ENCODE peak calls at places on chromosomes 13 and 19, in five cellular contexts. One of them, this sample, is unnamed.

GRCh38 chr13:72556945-72557344 is 170.5 kb downstream of the MZT1 start:
- DNase-seq in fibroblast of lung: no peak
- DNase-seq in IMR-90: no peak
- DNase-seq in A549: no peak
- DNase-seq in tibial nerve: no peak
- DNase-seq in this sample: no peak

GRCh38 chr19:36128392-36128736 is 11.5 kb upstream of the CAPNS1 start:
- DNase-seq in fibroblast of lung: no peak
- DNase-seq in IMR-90: no peak
- DNase-seq in tibial nerve: no peak
- DNase-seq in A549: no peak
- DNase-seq in this sample: no peak

GRCh38 chr19:6213696-6214585 is 65.8 kb downstream of the MLLT1 start:
- DNase-seq in fibroblast of lung: no peak
- DNase-seq in IMR-90: no peak
- DNase-seq in tibial nerve: no peak
- DNase-seq in A549: no peak
- DNase-seq in this sample: no peak

GRCh38 chr13:113398963-113399754 is 35.2 kb upstream of the GRTP1 start:
- DNase-seq in fibroblast of lung: no peak
- DNase-seq in A549: no peak
- DNase-seq in IMR-90: no peak
- DNase-seq in tibial nerve: no peak
- DNase-seq in this sample: peak

GRCh38 chr13:30148171-30148754 is 159.1 kb downstream of the KATNAL1 start:
- DNase-seq in IMR-90: no peak
- DNase-seq in fibroblast of lung: no peak
- DNase-seq in A549: no peak
- DNase-seq in tibial nerve: no peak
- DNase-seq in this sample: no peak

GRCh38 chr19:2524840-2525723 is 49.2 kb downstream of the GADD45B start:
- DNase-seq in fibroblast of lung: peak
- DNase-seq in IMR-90: peak
- DNase-seq in tibial nerve: no peak
- DNase-seq in A549: peak
- DNase-seq in this sample: peak

GRCh38 chr19:29779921-29780320 is 31.9 kb upstream of the CCNE1 start:
- DNase-seq in A549: no peak
- DNase-seq in tibial nerve: no peak
- DNase-seq in fibroblast of lung: no peak
- DNase-seq in IMR-90: no peak
- DNase-seq in this sample: no peak

GRCh38 chr19:38307597-38307996 is 3.5 kb downstream of the C19orf33 start:
- DNase-seq in IMR-90: no peak
- DNase-seq in A549: no peak
- DNase-seq in tibial nerve: no peak
- DNase-seq in fibroblast of lung: no peak
- DNase-seq in this sample: no peak

GRCh38 chr19:19304186-19304975 is 15.9 kb downstream of the SUGP1 start:
- DNase-seq in IMR-90: no peak
- DNase-seq in tibial nerve: no peak
- DNase-seq in A549: no peak
- DNase-seq in fibroblast of lung: no peak
- DNase-seq in this sample: no peak

GRCh38 chr19:10207026-10207425 is 12.3 kb upstream of the DNMT1 start:
- DNase-seq in tibial nerve: no peak
- DNase-seq in fibroblast of lung: no peak
- DNase-seq in A549: no peak
- DNase-seq in IMR-90: no peak
- DNase-seq in this sample: no peak

GRCh38 chr19:32287086-32287485 is 58.3 kb upstream of the ZNF507 start:
- DNase-seq in tibial nerve: no peak
- DNase-seq in IMR-90: no peak
- DNase-seq in A549: no peak
- DNase-seq in fibroblast of lung: no peak
- DNase-seq in this sample: no peak

GRCh38 chr13:114064516-114065140 is 67.8 kb downstream of the RASA3 start:
- DNase-seq in IMR-90: peak
- DNase-seq in A549: no peak
- DNase-seq in fibroblast of lung: peak
- DNase-seq in tibial nerve: no peak
- DNase-seq in this sample: peak

GRCh38 chr13:77316430-77316829 is 10.5 kb downstream of the MYCBP2 start:
- DNase-seq in IMR-90: no peak
- DNase-seq in tibial nerve: no peak
- DNase-seq in fibroblast of lung: no peak
- DNase-seq in A549: no peak
- DNase-seq in this sample: no peak

DNA sequence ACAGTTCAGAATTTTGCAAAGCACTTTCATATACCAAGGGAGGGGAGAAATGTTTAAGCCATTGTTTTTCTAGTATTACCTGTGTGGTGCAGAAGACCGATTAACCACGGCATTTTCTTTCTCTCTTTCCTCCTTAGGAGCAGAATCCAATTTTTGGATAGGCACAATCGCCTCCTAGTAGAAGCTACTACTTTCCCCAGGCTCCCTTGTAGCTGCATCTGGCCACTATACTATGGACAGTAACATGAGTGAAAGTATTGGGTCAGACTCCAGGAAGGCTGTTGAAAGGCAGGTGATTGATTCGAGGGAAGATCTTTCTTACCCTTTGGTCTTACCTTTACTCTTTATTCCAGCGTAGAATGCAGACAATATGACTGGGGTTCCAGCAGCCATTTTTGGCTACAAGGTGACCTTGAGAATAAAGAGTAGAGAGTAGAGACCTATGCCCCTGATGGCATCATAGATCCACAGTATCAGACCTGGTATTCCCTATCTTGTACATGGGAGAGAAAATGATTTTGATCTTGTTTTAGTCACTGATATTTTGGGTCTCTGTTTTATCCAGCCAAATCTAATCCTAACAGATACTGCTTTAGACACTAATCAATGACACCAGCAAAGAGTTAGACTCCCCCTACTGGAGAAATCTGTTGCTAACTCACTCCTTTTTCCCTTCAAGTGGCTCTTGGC is 77.0 kb downstream of the LRRC63 start:
- DNase-seq in A549: peak
- DNase-seq in tibial nerve: no peak
- DNase-seq in IMR-90: peak
- DNase-seq in fibroblast of lung: peak
- DNase-seq in this sample: peak
- TF ChIP-seq CTCF in A549: peak
- TF ChIP-seq CTCF in tibial nerve: peak
- TF ChIP-seq CTCF in IMR-90: peak
- TF ChIP-seq CTCF in fibroblast of lung: peak
- TF ChIP-seq CTCF in this sample: peak

GRCh38 chr13:60226507-60226906 is 62.8 kb upstream of the DIAPH3 start:
- DNase-seq in fibroblast of lung: peak
- DNase-seq in IMR-90: peak
- DNase-seq in tibial nerve: no peak
- DNase-seq in A549: no peak
- DNase-seq in this sample: peak
- TF ChIP-seq CTCF in fibroblast of lung: peak
- TF ChIP-seq CTCF in IMR-90: peak
- TF ChIP-seq CTCF in tibial nerve: no peak
- TF ChIP-seq CTCF in A549: no peak
- TF ChIP-seq CTCF in this sample: peak

DNA sequence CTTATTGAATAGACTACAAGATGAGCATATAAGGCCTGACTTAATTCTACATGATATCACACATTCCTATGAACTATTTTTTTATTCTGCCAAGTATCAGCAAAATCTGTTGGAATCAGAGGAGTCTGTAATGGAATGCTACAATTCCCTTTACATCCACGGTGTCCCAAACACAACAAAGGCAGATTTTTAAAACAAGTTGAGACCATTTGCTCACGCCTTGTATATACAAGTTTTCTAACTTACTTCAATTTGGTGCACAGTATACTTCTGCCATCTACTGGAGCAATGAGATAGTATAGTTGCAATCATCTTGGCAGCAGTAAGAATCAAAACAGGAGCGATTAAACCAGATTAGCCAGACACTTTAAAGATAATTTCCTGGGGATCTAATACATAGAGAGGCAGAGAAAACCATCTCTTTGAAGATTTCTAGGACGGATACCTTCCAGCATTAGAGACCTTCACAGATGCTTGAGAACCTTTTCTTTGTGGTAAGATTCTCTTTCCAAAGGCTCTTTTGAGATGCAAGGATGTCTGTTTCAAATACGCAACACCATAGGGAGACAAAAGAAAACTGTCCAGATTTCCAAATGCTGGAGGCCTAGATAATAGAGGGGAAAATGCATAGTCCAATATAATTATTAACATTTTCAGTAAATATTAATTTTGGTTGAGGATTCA is 302.0 kb upstream of the MIR17HG start:
- DNase-seq in fibroblast of lung: peak
- DNase-seq in IMR-90: no peak
- DNase-seq in tibial nerve: no peak
- DNase-seq in A549: peak
- DNase-seq in this sample: peak
- TF ChIP-seq CTCF in fibroblast of lung: peak
- TF ChIP-seq CTCF in IMR-90: no peak
- TF ChIP-seq CTCF in tibial nerve: no peak
- TF ChIP-seq CTCF in A549: peak
- TF ChIP-seq CTCF in this sample: peak

DNA sequence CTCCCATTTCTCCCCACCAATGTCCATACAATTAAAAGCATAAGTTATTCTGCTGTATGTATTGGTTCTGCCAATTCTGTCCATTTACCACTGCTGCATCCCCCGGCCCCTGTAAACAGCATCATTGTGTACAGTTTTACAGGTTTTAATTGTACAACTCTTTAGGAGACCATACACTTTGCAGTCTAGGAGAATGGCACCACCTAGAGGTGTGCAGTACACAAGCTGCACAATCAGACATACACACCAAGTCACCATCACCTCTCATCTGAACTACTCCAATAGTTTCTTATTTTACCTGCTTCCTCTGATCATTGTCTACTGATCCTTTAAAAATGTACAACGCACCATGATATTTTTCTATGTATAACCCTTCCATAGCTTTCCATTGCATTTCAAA is 855.9 kb upstream of the KLHL1 start:
- DNase-seq in A549: no peak
- DNase-seq in IMR-90: no peak
- DNase-seq in tibial nerve: no peak
- DNase-seq in fibroblast of lung: peak
- DNase-seq in this sample: peak
- TF ChIP-seq CTCF in A549: no peak
- TF ChIP-seq CTCF in IMR-90: no peak
- TF ChIP-seq CTCF in tibial nerve: no peak
- TF ChIP-seq CTCF in fibroblast of lung: peak
- TF ChIP-seq CTCF in this sample: peak

GRCh38 chr13:40973409-40973808 is 45.7 kb downstream of the ELF1 start:
- DNase-seq in fibroblast of lung: no peak
- DNase-seq in A549: no peak
- DNase-seq in tibial nerve: no peak
- DNase-seq in IMR-90: no peak
- DNase-seq in this sample: no peak

GRCh38 chr13:40975441-40975840 is 43.7 kb downstream of the ELF1 start:
- DNase-seq in tibial nerve: no peak
- DNase-seq in IMR-90: no peak
- DNase-seq in fibroblast of lung: no peak
- DNase-seq in A549: no peak
- DNase-seq in this sample: no peak

GRCh38 chr13:40970803-40971202 is 48.3 kb downstream of the ELF1 start:
- DNase-seq in tibial nerve: no peak
- DNase-seq in fibroblast of lung: no peak
- DNase-seq in IMR-90: no peak
- DNase-seq in A549: no peak
- DNase-seq in this sample: no peak

GRCh38 chr13:40971321-40971720 is 47.8 kb downstream of the ELF1 start:
- DNase-seq in tibial nerve: no peak
- DNase-seq in fibroblast of lung: no peak
- DNase-seq in A549: no peak
- DNase-seq in IMR-90: no peak
- DNase-seq in this sample: no peak

GRCh38 chr13:40974460-40975407 is 44.4 kb downstream of the ELF1 start:
- DNase-seq in IMR-90: peak
- DNase-seq in fibroblast of lung: peak
- DNase-seq in A549: peak
- DNase-seq in tibial nerve: no peak
- DNase-seq in this sample: peak
- TF ChIP-seq CTCF in IMR-90: peak
- TF ChIP-seq CTCF in fibroblast of lung: peak
- TF ChIP-seq CTCF in A549: peak
- TF ChIP-seq CTCF in tibial nerve: peak
- TF ChIP-seq CTCF in this sample: peak

GRCh38 chr19:17389288-17389687 is 4.7 kb downstream of the CCDC194 start:
- DNase-seq in fibroblast of lung: no peak
- DNase-seq in IMR-90: no peak
- DNase-seq in A549: no peak
- DNase-seq in tibial nerve: no peak
- DNase-seq in this sample: no peak

GRCh38 chr19:17393914-17394313 is at the start of gene CCDC194:
- DNase-seq in IMR-90: no peak
- DNase-seq in A549: no peak
- DNase-seq in tibial nerve: no peak
- DNase-seq in fibroblast of lung: no peak
- DNase-seq in this sample: no peak

GRCh38 chr19:17389957-17390664 is 3.9 kb downstream of the CCDC194 start:
- DNase-seq in fibroblast of lung: no peak
- DNase-seq in IMR-90: no peak
- DNase-seq in tibial nerve: no peak
- DNase-seq in A549: no peak
- DNase-seq in this sample: no peak

GRCh38 chr19:17390665-17391370 is 3.2 kb downstream of the CCDC194 start:
- DNase-seq in fibroblast of lung: peak
- DNase-seq in tibial nerve: peak
- DNase-seq in A549: peak
- DNase-seq in IMR-90: peak
- DNase-seq in this sample: peak

GRCh38 chr19:17391371-17392151 is 2.4 kb downstream of the CCDC194 start:
- DNase-seq in fibroblast of lung: no peak
- DNase-seq in tibial nerve: no peak
- DNase-seq in IMR-90: no peak
- DNase-seq in A549: peak
- DNase-seq in this sample: no peak
- TF ChIP-seq CTCF in fibroblast of lung: no peak
- TF ChIP-seq CTCF in tibial nerve: no peak
- TF ChIP-seq CTCF in IMR-90: no peak
- TF ChIP-seq CTCF in A549: no peak
- TF ChIP-seq CTCF in this sample: no peak

DNA sequence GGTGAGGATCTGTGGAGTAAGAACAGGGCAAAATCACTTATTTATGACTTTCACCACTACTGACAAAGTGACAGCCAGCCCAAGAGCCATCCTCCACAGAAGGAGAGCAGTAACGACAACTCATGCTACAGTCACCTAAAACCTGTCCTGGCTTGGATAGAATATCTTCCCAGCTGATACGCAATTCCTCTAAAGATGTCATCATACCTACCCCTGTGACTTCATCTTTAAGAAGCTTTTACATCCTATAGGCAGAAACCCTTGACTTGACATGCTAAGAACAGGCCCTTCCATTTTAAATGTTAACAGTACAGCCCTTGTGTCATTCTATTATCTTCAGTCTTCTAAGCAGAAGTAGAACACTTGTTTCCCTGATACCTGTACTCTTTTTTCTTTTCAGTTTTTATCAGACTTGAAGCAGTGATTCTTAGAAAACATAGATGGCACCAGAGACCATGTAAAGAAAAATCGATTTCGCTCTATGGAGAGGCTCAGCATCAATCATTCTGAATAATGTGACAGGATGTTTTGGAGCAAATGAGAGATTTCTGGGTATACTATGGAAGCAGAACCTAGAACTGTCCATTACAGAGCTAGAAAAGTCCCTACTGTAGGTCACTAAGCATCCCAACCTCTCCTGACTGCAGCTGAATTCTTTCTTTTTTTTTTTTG is 20.1 kb downstream of the STOML3 start:
- DNase-seq in fibroblast of lung: no peak
- DNase-seq in IMR-90: no peak
- DNase-seq in tibial nerve: no peak
- DNase-seq in A549: no peak
- DNase-seq in this sample: no peak
- TF ChIP-seq CTCF in fibroblast of lung: no peak
- TF ChIP-seq CTCF in IMR-90: no peak
- TF ChIP-seq CTCF in tibial nerve: no peak
- TF ChIP-seq CTCF in A549: no peak
- TF ChIP-seq CTCF in this sample: no peak

This sample was measured in choroid plexus epithelial cell.